ENCODE peak calls at places on chromosomes 16 and 17, in nine cellular contexts. G, Q, N, O, E, A, M, F and X are unnamed samples.

GRCh38 chr16:27506771-27507170 is 42.9 kb downstream of the GTF3C1 start:
- DNase-seq in G (no peak), Q (no peak), N (no peak), O (no peak), E (no peak), A (no peak), M (no peak), F (no peak), X (no peak)

GRCh38 chr17:20143740-20144139 is 134.6 kb downstream of the SPECC1 start:
- DNase-seq in G (no peak), Q (no peak), N (no peak), O (no peak), E (no peak), A (no peak), M (no peak), F (no peak), X (no peak)

GRCh38 chr16:79528281-79528680 is 72.3 kb downstream of the MAF start:
- DNase-seq in G (no peak), Q (no peak), N (no peak), O (no peak), E (peak; percentile 80), A (no peak), M (no peak), F (no peak), X (no peak)

GRCh38 chr17:52255347-52255746 is 96.8 kb upstream of the CA10 start:
- DNase-seq in G (no peak), Q (no peak), N (no peak), O (no peak), E (no peak), A (no peak), M (no peak), F (no peak), X (no peak)

GRCh38 chr17:73586921-73587680 is 57.1 kb downstream of the SDK2 start:
- DNase-seq in G (no peak), Q (no peak), N (no peak), O (no peak), E (no peak), A (no peak), M (no peak), F (no peak), X (no peak)

GRCh38 chr16:57394444-57394843 is 10.1 kb upstream of the CCL17 start:
- DNase-seq in G (no peak), Q (no peak), N (no peak), O (no peak), E (no peak), A (no peak), M (no peak), F (no peak), X (no peak)

GRCh38 chr16:1213796-1214372 is 11.2 kb downstream of the TPSG1 start:
- DNase-seq in G (no peak), Q (no peak), N (no peak), O (no peak), E (no peak), A (no peak), M (no peak), F (no peak), X (no peak)

GRCh38 chr17:73369126-73369525 is 57.3 kb upstream of the CDC42EP4 start:
- DNase-seq in G (no peak), Q (no peak), N (no peak), O (no peak), E (peak; percentile 77), A (no peak), M (no peak), F (no peak), X (no peak)

GRCh38 chr17:80468781-80469533 is 7.5 kb downstream of the NPTX1 start:
- DNase-seq in G (no peak), Q (no peak), N (no peak), O (no peak), E (no peak), A (no peak), M (no peak), F (no peak), X (no peak)